ENCODE peak calls at places on chromosomes 3 and 15, in four cellular contexts. F is GM12891, P is GM12878, J is K562. N is an unnamed sample.

GRCh38 chr15:101559938-101560337 is 70.4 kb upstream of the PCSK6 start:
- DNase-seq in F (no peak), P (no peak), J (no peak), N (no peak)

GRCh38 chr3:95334461-95334860 is 1271.6 kb downstream of the NSUN3 start:
- DNase-seq in J (no peak), F (no peak), P (no peak), N (no peak)

GRCh38 chr3:187000711-187001151 is 70.4 kb downstream of the ST6GAL1 start:
- DNase-seq in F (no peak), P (peak), J (no peak), N (no peak)

GRCh38 chr3:155070932-155071387 is 9.2 kb upstream of the MME start:
- DNase-seq in J (peak), F (no peak), P (no peak), N (no peak)

GRCh38 chr3:175672119-175672689 is 813.1 kb downstream of the NAALADL2 start:
- DNase-seq in F (no peak), P (no peak), J (no peak), N (no peak)

GRCh38 chr15:87816016-87816415 is 440.5 kb downstream of the NTRK3 start:
- DNase-seq in P (no peak), J (no peak), F (no peak), N (no peak)

GRCh38 chr3:44077267-44077666 is 164.4 kb upstream of the TOPAZ1 start:
- DNase-seq in P (no peak), J (no peak), F (no peak), N (no peak)

GRCh38 chr15:78201281-78202190 is 32.8 kb downstream of the ACSBG1 start:
- DNase-seq in F (no peak), P (no peak), J (no peak), N (no peak)

GRCh38 chr3:43256714-43257461 is 29.5 kb upstream of the SNRK start:
- DNase-seq in P (no peak), F (no peak), J (no peak), N (peak)

GRCh38 chr3:13282528-13282985 is 137.6 kb downstream of the NUP210 start:
- DNase-seq in J (peak), F (peak), P (no peak), N (no peak)

GRCh38 chr15:62672268-62672667 is 370.3 kb upstream of the TPM1 start:
- DNase-seq in J (no peak), F (no peak), P (no peak), N (no peak)

GRCh38 chr15:26087395-26087794 is 224.3 kb upstream of the ATP10A start:
- DNase-seq in F (no peak), P (no peak), J (no peak), N (no peak)
- TF ChIP-seq SPI1 in F (no peak), P (no peak), J (no peak), N (no peak)

DNA sequence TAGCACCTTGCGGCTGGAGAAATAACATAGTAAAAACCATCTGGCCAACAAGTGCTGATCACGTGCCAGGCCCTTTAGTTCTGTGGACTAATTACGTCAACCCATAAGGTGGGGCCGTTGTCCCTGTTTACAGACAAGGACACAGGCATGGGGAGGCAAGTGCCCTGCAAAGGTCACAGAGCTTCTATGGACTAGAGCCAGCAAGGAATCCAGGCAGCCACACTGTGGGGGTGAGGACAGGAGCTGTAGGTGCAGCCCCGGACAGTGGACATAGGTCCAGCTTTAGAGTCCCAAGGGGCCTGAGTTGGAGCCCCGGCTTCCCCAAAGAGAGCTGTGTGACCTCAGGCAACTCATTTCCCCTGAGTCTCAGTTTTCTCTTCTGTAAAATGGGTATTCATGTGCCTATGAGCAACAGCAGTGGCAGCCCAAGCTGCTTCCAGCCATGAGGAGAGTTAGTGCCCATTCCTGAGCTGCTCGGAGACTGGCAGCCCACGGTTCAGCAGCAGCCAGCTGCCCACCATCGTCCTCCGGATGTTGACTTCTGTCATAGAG is 13.9 kb downstream of the CHST13 start:
- DNase-seq in F (no peak), P (no peak), J (no peak), N (no peak)
- TF ChIP-seq SPI1 in F (no peak), P (no peak), J (no peak), N (no peak)

GRCh38 chr3:105728913-105729312 is 139.9 kb downstream of the CBLB start:
- DNase-seq in P (no peak), J (no peak), F (no peak), N (no peak)

GRCh38 chr3:105719791-105720190 is 149.0 kb downstream of the CBLB start:
- DNase-seq in F (no peak), J (no peak), P (no peak), N (no peak)

DNA sequence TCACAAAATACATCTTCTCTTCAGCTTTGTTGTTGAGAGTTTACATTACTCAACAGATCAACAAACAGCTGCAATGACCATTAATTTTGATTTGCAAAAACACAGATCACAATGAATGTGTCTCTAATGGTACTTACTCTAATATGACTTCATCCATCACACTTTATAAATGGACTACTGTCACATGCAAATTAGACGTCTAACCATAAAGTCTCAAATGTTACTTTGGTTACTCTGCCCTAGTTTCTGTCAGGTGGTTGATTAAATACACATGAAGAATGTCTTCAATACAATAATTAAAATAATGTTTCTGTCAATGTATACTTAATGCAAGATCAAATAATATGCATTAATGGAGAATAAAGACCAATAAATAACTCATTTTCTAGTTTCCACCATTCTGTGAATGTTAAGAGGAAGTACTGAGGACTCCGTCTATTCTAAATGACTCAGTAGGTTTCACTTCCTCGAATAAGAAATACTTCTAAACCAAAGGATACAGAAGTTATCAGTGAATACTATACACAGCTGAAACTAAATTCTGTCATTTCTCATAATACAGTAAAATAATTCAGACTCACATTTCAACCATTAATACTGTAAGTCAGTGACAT is 145.8 kb downstream of the CBLB start:
- DNase-seq in P (peak), J (no peak), F (peak), N (no peak)
- TF ChIP-seq SPI1 in P (peak), J (no peak), F (peak), N (peak)

DNA sequence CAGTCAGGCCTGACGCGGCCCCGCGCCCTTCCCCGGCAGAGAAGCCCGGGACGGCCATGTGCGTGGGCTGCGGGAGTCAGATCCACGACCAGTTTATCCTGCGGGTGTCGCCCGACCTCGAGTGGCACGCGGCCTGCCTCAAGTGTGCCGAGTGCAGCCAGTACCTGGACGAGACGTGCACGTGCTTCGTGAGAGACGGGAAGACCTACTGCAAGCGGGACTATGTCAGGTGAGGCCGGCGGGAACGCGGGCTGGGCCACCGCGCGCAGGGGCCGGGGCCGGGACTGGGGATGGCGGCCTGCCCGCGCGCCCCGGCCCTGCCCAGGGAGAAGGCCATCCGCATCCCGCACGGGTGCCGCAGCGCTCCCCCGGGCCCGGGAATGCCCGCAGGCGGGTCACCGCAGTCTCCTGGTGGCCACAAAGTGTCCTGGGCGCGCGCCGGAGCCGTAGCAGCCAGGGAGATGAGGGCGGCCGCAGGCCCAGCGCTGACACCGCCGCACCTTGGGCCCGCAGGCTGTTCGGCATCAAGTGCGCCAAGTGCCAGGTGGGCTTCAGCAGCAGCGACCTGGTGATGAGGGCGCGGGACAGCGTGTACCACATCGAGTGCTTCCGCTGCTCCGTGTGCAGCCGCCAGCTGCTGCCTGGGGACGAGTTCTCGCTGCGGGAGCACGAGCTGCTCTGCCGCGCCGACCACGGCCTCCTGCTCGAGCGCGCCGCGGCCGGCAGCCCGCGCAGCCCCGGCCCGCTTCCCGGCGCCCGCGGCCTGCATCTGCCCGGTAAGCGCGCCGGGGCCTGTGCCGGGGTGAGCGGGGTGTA is 1.4 kb downstream of the ISL2 start:
- DNase-seq in J (peak), F (peak), P (no peak), N (peak)
- TF ChIP-seq SPI1 in J (no peak), F (no peak), P (no peak), N (no peak)

N was measured in HL-60.